ENCODE peak calls at places on chromosomes 2 and 18, in four cellular contexts. Q is GM12865, X is H4, V is T-helper 2 cell. F is an unnamed sample.

GRCh38 chr2:112790305-112790704 is 6.0 kb upstream of the IL1A start:
- DNase-seq in Q (no peak), X (no peak), V (no peak), F (no peak)

GRCh38 chr2:15425707-15426106 is 135.4 kb downstream of the NBAS start:
- DNase-seq in Q (no peak), X (no peak), V (no peak), F (no peak)

GRCh38 chr2:187117483-187117882 is 268.5 kb upstream of the ZSWIM2 start:
- DNase-seq in Q (no peak), X (no peak), V (no peak), F (no peak)

GRCh38 chr18:13264986-13265900 is 46.7 kb downstream of the LDLRAD4 start:
- DNase-seq in Q (no peak), X (no peak), V (no peak), F (no peak)

GRCh38 chr2:58449286-58450010 is 208.3 kb upstream of the FANCL start:
- DNase-seq in Q (peak), X (no peak), V (no peak), F (no peak)

GRCh38 chr2:66430195-66430905 is 4.6 kb upstream of the MEIS1 start:
- DNase-seq in Q (no peak), X (no peak), V (no peak), F (no peak)

GRCh38 chr2:881204-881918 is 69.3 kb upstream of the SNTG2 start:
- DNase-seq in Q (peak), X (no peak), V (no peak), F (no peak)

GRCh38 chr18:24157855-24158254 is 19.0 kb downstream of the CABYR start:
- DNase-seq in Q (no peak), X (no peak), V (no peak), F (no peak)

GRCh38 chr2:105744091-105744908 is 412 bp upstream of the NCK2 start:
- DNase-seq in Q (peak), X (peak), V (peak), F (peak)

GRCh38 chr18:8654482-8655451 is 45.5 kb downstream of the RAB12 start:
- DNase-seq in Q (no peak), X (no peak), V (no peak), F (peak)

GRCh38 chr2:68428746-68429145 is 38.3 kb downstream of the FBXO48 start:
- DNase-seq in Q (no peak), X (no peak), V (no peak), F (no peak)

GRCh38 chr18:62341423-62341920 is 16.4 kb downstream of the TNFRSF11A start:
- DNase-seq in Q (no peak), X (peak), V (no peak), F (no peak)

GRCh38 chr2:43032248-43032893 is 194.0 kb downstream of the ZFP36L2 start:
- DNase-seq in Q (no peak), X (no peak), V (no peak), F (no peak)

GRCh38 chr2:239057533-239057932 is 209.6 kb downstream of the TWIST2 start:
- DNase-seq in Q (no peak), X (no peak), V (no peak), F (no peak)

GRCh38 chr18:28189400-28190239 is 12.7 kb upstream of the CDH2 start:
- DNase-seq in Q (peak), X (peak), V (no peak), F (peak)

GRCh38 chr2:219405451-219405850 is 12.7 kb upstream of the DES start:
- DNase-seq in Q (no peak), X (no peak), V (no peak), F (no peak)

GRCh38 chr2:237097326-237097910 is 11.7 kb downstream of the COPS8 start:
- DNase-seq in Q (no peak), X (no peak), V (no peak), F (no peak)

GRCh38 chr2:201507725-201508124 is 56.2 kb downstream of the STRADB start:
- DNase-seq in Q (no peak), X (no peak), V (no peak), F (no peak)

GRCh38 chr2:203340791-203341487 is 12.7 kb downstream of the ABI2 start:
- DNase-seq in Q (no peak), X (peak), V (no peak), F (peak)

GRCh38 chr2:205403244-205403845 is 279.0 kb upstream of the NRP2 start:
- DNase-seq in Q (no peak), X (no peak), V (no peak), F (no peak)

GRCh38 chr2:27571197-27571596 is 11.6 kb upstream of the ZNF512 start:
- DNase-seq in Q (no peak), X (no peak), V (no peak), F (no peak)

GRCh38 chr2:173690349-173690748 is 274.8 kb downstream of the SP3 start:
- DNase-seq in Q (no peak), X (no peak), V (no peak), F (no peak)